ENCODE peak calls at places on chromosomes 7 and 10, in six cellular contexts. One of them, this sample, is unnamed. For H3K36me3, the result is how much of the 10 kb centered on the place peaks cover.

GRCh38 chr7:107939472-107940145 is 48.6 kb downstream of the DLD start:
- DNase-seq in sigmoid colon: peak
- DNase-seq in ovary: peak
- DNase-seq in endothelial cell of umbilical vein: peak
- DNase-seq in HCT116: no peak
- DNase-seq in heart left ventricle: peak
- DNase-seq in this sample: peak

GRCh38 chr10:1208376-1209311 is 152.5 kb downstream of the WDR37 start:
- DNase-seq in sigmoid colon: no peak
- DNase-seq in ovary: no peak
- DNase-seq in endothelial cell of umbilical vein: no peak
- DNase-seq in HCT116: no peak
- DNase-seq in heart left ventricle: no peak
- DNase-seq in this sample: no peak

GRCh38 chr10:29608476-29609301 is 26.1 kb downstream of the SVIL start:
- DNase-seq in sigmoid colon: peak
- DNase-seq in ovary: no peak
- DNase-seq in endothelial cell of umbilical vein: no peak
- DNase-seq in HCT116: no peak
- DNase-seq in heart left ventricle: no peak
- DNase-seq in this sample: no peak

GRCh38 chr7:105853931-105854419 is 22.4 kb downstream of the ATXN7L1 start:
- DNase-seq in sigmoid colon: peak
- DNase-seq in ovary: no peak
- DNase-seq in endothelial cell of umbilical vein: peak
- DNase-seq in HCT116: no peak
- DNase-seq in heart left ventricle: no peak
- DNase-seq in this sample: no peak

GRCh38 chr10:111875760-111876159 is 307.8 kb downstream of the GPAM start:
- DNase-seq in sigmoid colon: no peak
- DNase-seq in ovary: no peak
- DNase-seq in endothelial cell of umbilical vein: no peak
- DNase-seq in HCT116: no peak
- DNase-seq in heart left ventricle: no peak
- DNase-seq in this sample: no peak

GRCh38 chr7:158378978-158379377 is 208.6 kb downstream of the PTPRN2 start:
- DNase-seq in sigmoid colon: peak
- DNase-seq in ovary: no peak
- DNase-seq in endothelial cell of umbilical vein: no peak
- DNase-seq in HCT116: no peak
- DNase-seq in heart left ventricle: no peak
- DNase-seq in this sample: no peak

GRCh38 chr10:21926949-21927348 is 76.6 kb downstream of the DNAJC1 start:
- DNase-seq in sigmoid colon: no peak
- DNase-seq in ovary: no peak
- DNase-seq in endothelial cell of umbilical vein: peak
- DNase-seq in HCT116: no peak
- DNase-seq in heart left ventricle: no peak
- DNase-seq in this sample: peak

GRCh38 chr7:87876759-87877234 is 504 bp downstream of the DBF4 start:
- DNase-seq in sigmoid colon: peak
- DNase-seq in ovary: peak
- DNase-seq in endothelial cell of umbilical vein: peak
- DNase-seq in HCT116: no peak
- DNase-seq in heart left ventricle: peak
- DNase-seq in this sample: peak

GRCh38 chr7:134613623-134614347 is 32.9 kb upstream of the BPGM start:
- DNase-seq in sigmoid colon: no peak
- DNase-seq in ovary: no peak
- DNase-seq in endothelial cell of umbilical vein: peak
- DNase-seq in HCT116: no peak
- DNase-seq in heart left ventricle: peak
- DNase-seq in this sample: peak

GRCh38 chr7:57370739-57371098 is 79.3 kb upstream of the ZNF716 start:
- DNase-seq in sigmoid colon: no peak
- DNase-seq in ovary: no peak
- DNase-seq in endothelial cell of umbilical vein: no peak
- DNase-seq in HCT116: no peak
- DNase-seq in heart left ventricle: no peak
- DNase-seq in this sample: no peak

GRCh38 chr7:57370066-57370738 is 79.8 kb upstream of the ZNF716 start:
- DNase-seq in sigmoid colon: no peak
- DNase-seq in ovary: no peak
- DNase-seq in endothelial cell of umbilical vein: no peak
- DNase-seq in HCT116: no peak
- DNase-seq in heart left ventricle: no peak
- DNase-seq in this sample: no peak

GRCh38 chr7:57364933-57365710 is 84.9 kb upstream of the ZNF716 start:
- DNase-seq in sigmoid colon: no peak
- DNase-seq in ovary: no peak
- DNase-seq in endothelial cell of umbilical vein: no peak
- DNase-seq in HCT116: no peak
- DNase-seq in heart left ventricle: no peak
- DNase-seq in this sample: no peak

GRCh38 chr7:57363321-57363720 is 86.7 kb upstream of the ZNF716 start:
- DNase-seq in sigmoid colon: no peak
- DNase-seq in ovary: no peak
- DNase-seq in endothelial cell of umbilical vein: no peak
- DNase-seq in HCT116: no peak
- DNase-seq in heart left ventricle: no peak
- DNase-seq in this sample: no peak

GRCh38 chr7:57367171-57367570 is 82.8 kb upstream of the ZNF716 start:
- DNase-seq in sigmoid colon: no peak
- DNase-seq in ovary: no peak
- DNase-seq in endothelial cell of umbilical vein: no peak
- DNase-seq in HCT116: no peak
- DNase-seq in heart left ventricle: no peak
- DNase-seq in this sample: no peak
- H3K36me3 ChIP-seq in sigmoid colon: under half
- H3K36me3 ChIP-seq in ovary: under half
- H3K36me3 ChIP-seq in endothelial cell of umbilical vein: under half
- H3K36me3 ChIP-seq in HCT116: under half
- H3K36me3 ChIP-seq in heart left ventricle: under half
- H3K36me3 ChIP-seq in this sample: under half

GRCh38 chr7:129948877-129949291 is 3.9 kb downstream of the UBE2H start:
- DNase-seq in sigmoid colon: peak
- DNase-seq in ovary: peak
- DNase-seq in endothelial cell of umbilical vein: peak
- DNase-seq in HCT116: peak
- DNase-seq in heart left ventricle: peak
- DNase-seq in this sample: peak
- TF ChIP-seq POLR2A in sigmoid colon: no peak
- TF ChIP-seq POLR2A in ovary: peak
- TF ChIP-seq POLR2A in endothelial cell of umbilical vein: no peak
- TF ChIP-seq POLR2A in HCT116: no peak
- TF ChIP-seq POLR2A in heart left ventricle: peak
- TF ChIP-seq POLR2A in this sample: peak

DNA sequence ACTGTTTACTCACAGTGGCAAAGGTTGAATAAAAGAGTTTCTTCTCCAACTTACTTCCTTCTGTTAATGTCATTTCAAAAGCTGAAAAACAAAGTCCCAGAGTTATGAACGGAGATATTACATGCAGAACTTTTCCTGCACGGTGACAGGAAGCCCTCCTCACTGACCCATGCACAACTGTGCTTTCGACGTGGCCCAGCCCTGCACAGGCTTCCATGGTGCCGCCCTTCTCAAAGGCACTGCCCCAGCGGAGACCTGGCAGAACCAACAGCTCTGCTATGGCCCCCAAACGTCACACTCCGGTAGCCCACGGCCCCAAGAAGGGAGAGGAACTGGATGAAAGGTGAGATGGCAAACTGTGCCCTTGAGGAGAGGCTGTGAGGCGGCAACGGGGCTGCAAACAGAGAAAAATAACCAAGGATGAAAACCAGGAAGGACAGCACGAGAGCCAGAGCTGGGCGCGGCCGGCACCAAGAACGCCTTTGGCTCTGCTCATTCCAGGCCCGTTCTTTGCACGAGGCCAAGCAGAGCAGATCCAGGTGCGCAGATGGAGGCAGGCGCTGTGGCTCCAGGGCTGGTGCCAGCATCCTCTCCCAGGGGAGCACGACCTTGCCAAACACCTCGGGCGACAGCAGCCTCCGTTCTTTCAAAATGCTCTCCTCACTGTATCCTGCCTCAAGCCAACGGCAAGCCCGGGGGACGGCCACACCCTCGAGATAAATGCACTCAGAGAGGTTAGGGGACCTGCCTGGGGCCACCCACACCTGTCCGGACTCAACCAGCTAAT is 7.0 kb upstream of the FUOM start:
- DNase-seq in sigmoid colon: no peak
- DNase-seq in ovary: no peak
- DNase-seq in endothelial cell of umbilical vein: no peak
- DNase-seq in HCT116: no peak
- DNase-seq in heart left ventricle: no peak
- DNase-seq in this sample: no peak
- H3K36me3 ChIP-seq in sigmoid colon: half or more
- H3K36me3 ChIP-seq in ovary: under half
- H3K36me3 ChIP-seq in endothelial cell of umbilical vein: under half
- H3K36me3 ChIP-seq in HCT116: under half
- H3K36me3 ChIP-seq in heart left ventricle: half or more
- H3K36me3 ChIP-seq in this sample: under half

GRCh38 chr10:124322191-124322980 is 96.3 kb downstream of the OAT start:
- DNase-seq in sigmoid colon: peak
- DNase-seq in ovary: no peak
- DNase-seq in endothelial cell of umbilical vein: no peak
- DNase-seq in HCT116: no peak
- DNase-seq in heart left ventricle: no peak
- DNase-seq in this sample: no peak
- TF ChIP-seq POLR2A in sigmoid colon: no peak
- TF ChIP-seq POLR2A in ovary: no peak
- TF ChIP-seq POLR2A in endothelial cell of umbilical vein: no peak
- TF ChIP-seq POLR2A in HCT116: no peak
- TF ChIP-seq POLR2A in heart left ventricle: no peak
- TF ChIP-seq POLR2A in this sample: no peak

GRCh38 chr10:97805960-97806359 is 34.2 kb upstream of the SFRP5 start:
- DNase-seq in sigmoid colon: no peak
- DNase-seq in ovary: no peak
- DNase-seq in endothelial cell of umbilical vein: no peak
- DNase-seq in HCT116: no peak
- DNase-seq in heart left ventricle: no peak
- DNase-seq in this sample: no peak
- H3K36me3 ChIP-seq in sigmoid colon: under half
- H3K36me3 ChIP-seq in ovary: under half
- H3K36me3 ChIP-seq in endothelial cell of umbilical vein: under half
- H3K36me3 ChIP-seq in HCT116: under half
- H3K36me3 ChIP-seq in heart left ventricle: under half
- H3K36me3 ChIP-seq in this sample: under half

DNA sequence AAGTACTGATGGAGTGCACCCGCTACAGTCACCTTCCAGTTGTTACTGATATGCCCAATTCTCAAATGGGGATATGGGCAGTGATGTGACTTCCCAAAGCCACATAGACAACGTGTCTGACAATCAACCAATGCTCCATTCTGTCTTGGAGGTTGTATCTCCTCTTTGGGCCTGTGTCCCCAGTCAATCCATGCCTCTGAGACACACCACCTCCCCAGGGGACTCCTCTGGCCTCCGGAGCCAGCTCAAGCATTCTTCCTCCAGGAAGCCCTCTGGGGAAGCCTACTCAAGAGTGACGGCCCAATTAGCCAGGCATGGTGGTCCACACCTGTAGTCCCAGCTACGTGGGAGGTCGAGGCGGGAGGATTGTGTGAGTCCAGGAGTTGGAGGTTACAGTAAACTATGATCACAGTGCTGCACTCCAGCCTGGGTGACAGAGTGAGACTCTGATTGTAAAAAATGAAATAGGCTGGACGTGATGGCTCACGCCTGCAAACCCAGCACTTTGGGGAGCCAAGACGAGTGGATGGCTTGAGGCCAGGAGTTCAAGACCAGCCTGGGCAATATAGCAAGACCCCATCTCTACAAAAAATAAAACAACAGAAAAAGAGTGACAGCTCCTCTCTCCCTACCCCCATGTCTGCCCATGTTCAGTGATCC is 99.5 kb upstream of the TNRC18 start:
- DNase-seq in sigmoid colon: peak
- DNase-seq in ovary: no peak
- DNase-seq in endothelial cell of umbilical vein: no peak
- DNase-seq in HCT116: no peak
- DNase-seq in heart left ventricle: no peak
- DNase-seq in this sample: no peak
- TF ChIP-seq POLR2A in sigmoid colon: peak
- TF ChIP-seq POLR2A in ovary: no peak
- TF ChIP-seq POLR2A in endothelial cell of umbilical vein: peak
- TF ChIP-seq POLR2A in HCT116: no peak
- TF ChIP-seq POLR2A in heart left ventricle: no peak
- TF ChIP-seq POLR2A in this sample: peak

This sample was measured in adrenal gland.